ENCODE peak calls at places on chromosome 19, in five cellular contexts. C is brain microvascular endothelial cell; L is caudate nucleus; F is CD4-positive, alpha-beta T cell; O is neural crest cell. Y is an unnamed sample.
A peak's percentile ranks its signal among the peaks of the same experiment; 100 is the strongest.

GRCh38 chr19:40466219-40467006 is at the start of gene SPTBN4:
- DNase-seq in C (no peak), L (peak; percentile 46), F (peak; percentile 11), O (no peak), Y (no peak)

GRCh38 chr19:18440421-18440877 is 2.5 kb upstream of the ISYNA1 start:
- DNase-seq in C (no peak), F (no peak), O (no peak), L (no peak), Y (peak; percentile 54)

GRCh38 chr19:6058411-6059201 is 51.7 kb downstream of the RFX2 start:
- DNase-seq in O (no peak), C (no peak), F (no peak), L (no peak), Y (no peak)

GRCh38 chr19:55644191-55644833 is 863 bp downstream of the ZNF581 start:
- DNase-seq in L (no peak), O (no peak), F (no peak), C (no peak), Y (no peak)

GRCh38 chr19:28466107-28467045 is 746.6 kb downstream of the UQCRFS1 start:
- DNase-seq in C (peak; percentile 14), O (peak; percentile 78), F (peak; percentile 34), L (peak; percentile 0), Y (peak; percentile 67)

GRCh38 chr19:7522923-7523667 is 671 bp downstream of the MCOLN1 start:
- DNase-seq in O (no peak), C (no peak), F (no peak), L (no peak), Y (peak; percentile 47)

GRCh38 chr19:50870417-50871089 is 2.7 kb upstream of the KLK2 start:
- DNase-seq in L (no peak), F (no peak), C (no peak), O (no peak), Y (no peak)

GRCh38 chr19:39969266-39969665 is 1.7 kb upstream of the PSMC4 start:
- DNase-seq in F (no peak), O (no peak), L (no peak), C (no peak), Y (no peak)

GRCh38 chr19:46606681-46607440 is 5.7 kb downstream of the CALM3 start:
- DNase-seq in L (no peak), C (no peak), O (no peak), F (no peak), Y (no peak)

GRCh38 chr19:5773276-5773675 is 11.3 kb downstream of the PRR22 start:
- DNase-seq in F (no peak), C (no peak), O (no peak), L (no peak), Y (no peak)

GRCh38 chr19:6100284-6100915 is 9.9 kb downstream of the RFX2 start:
- DNase-seq in F (no peak), L (no peak), C (no peak), O (no peak), Y (no peak)

GRCh38 chr19:46451352-46451751 is 20.0 kb downstream of the PNMA8A start:
- DNase-seq in L (no peak), F (no peak), C (no peak), O (no peak), Y (no peak)

GRCh38 chr19:35154535-35155406 is at the start of gene FXYD5:
- DNase-seq in O (no peak), L (no peak), F (peak; percentile 74), C (peak; percentile 56), Y (peak; percentile 88)

GRCh38 chr19:46133101-46133627 is 8.7 kb upstream of the IGFL3 start:
- DNase-seq in F (no peak), O (peak; percentile 38), L (no peak), C (peak; percentile 85), Y (peak; percentile 92)

GRCh38 chr19:18636183-18636968 is 452 bp upstream of the KLHL26 start:
- DNase-seq in F (peak; percentile 100), L (peak; percentile 95), C (peak; percentile 95), O (peak; percentile 99), Y (peak; percentile 98)

GRCh38 chr19:11096210-11096841 is 7.1 kb downstream of the LDLR start:
- DNase-seq in L (no peak), O (no peak), C (peak; percentile 57), F (no peak), Y (no peak)

GRCh38 chr19:42191855-42192254 is 25.6 kb downstream of the DEDD2 start:
- DNase-seq in F (no peak), O (no peak), L (no peak), C (no peak), Y (no peak)

GRCh38 chr19:6861683-6862286 is 25.6 kb upstream of the ADGRE1 start:
- DNase-seq in F (no peak), C (no peak), L (no peak), O (no peak), Y (no peak)

GRCh38 chr19:41872775-41873647 is 4.1 kb upstream of the CD79A start:
- DNase-seq in O (peak; percentile 53), F (peak; percentile 65), L (peak; percentile 3), C (peak; percentile 58), Y (peak; percentile 71)

GRCh38 chr19:45852941-45853340 is 10.0 kb downstream of the SYMPK start:
- DNase-seq in L (no peak), O (no peak), C (no peak), F (no peak), Y (no peak)

GRCh38 chr19:29547361-29547960 is 21.7 kb downstream of the VSTM2B start:
- DNase-seq in F (no peak), L (no peak), C (no peak), O (no peak), Y (no peak)

GRCh38 chr19:13899912-13900584 is 5.9 kb downstream of the BRME1 start:
- DNase-seq in C (no peak), L (no peak), F (no peak), O (no peak), Y (no peak)

GRCh38 chr19:16371540-16371986 is 46.9 kb downstream of the KLF2 start:
- DNase-seq in C (no peak), L (no peak), F (peak; percentile 83), O (no peak), Y (no peak)

GRCh38 chr19:30547192-30547591 is 175.0 kb downstream of the ZNF536 start:
- DNase-seq in L (no peak), C (no peak), O (no peak), F (no peak), Y (no peak)

GRCh38 chr19:16540948-16541347 is 1.3 kb downstream of the CHERP start:
- DNase-seq in C (no peak), F (no peak), L (no peak), O (no peak), Y (no peak)

Y was measured in cardiac muscle cell.